ENCODE peak calls at places on chromosome 15, in six cellular contexts. L is astrocyte of the cerebellum; P is HuH-7; G is T-cell; T is cardiac fibroblast; Z is stimulated activated naive CD4-positive, alpha-beta T cell treated with Interleukin-2 at 50 U/mL for 16 hours. A is an unnamed sample.

GRCh38 chr15:41411031-41411430 is 5.9 kb upstream of the RTF1 start:
- DNase-seq in G (no peak), Z (no peak), T (no peak), P (no peak), L (no peak), A (no peak)

GRCh38 chr15:40048155-40048792 is 9.3 kb upstream of the SRP14 start:
- DNase-seq in Z (no peak), T (no peak), P (no peak), L (no peak), G (peak), A (no peak)

GRCh38 chr15:100889359-100890058 is 9.9 kb downstream of the ALDH1A3 start:
- DNase-seq in Z (no peak), P (no peak), T (peak), L (peak), G (no peak), A (peak)

GRCh38 chr15:56919708-56920637 is 1.5 kb downstream of the TCF12 start:
- DNase-seq in T (peak), Z (no peak), L (peak), G (no peak), P (peak), A (no peak)

GRCh38 chr15:69314736-69315135 is 16.0 kb downstream of the PAQR5 start:
- DNase-seq in P (no peak), G (no peak), Z (no peak), L (no peak), T (no peak), A (no peak)

GRCh38 chr15:92011611-92012367 is 158.3 kb downstream of the SLCO3A1 start:
- DNase-seq in G (no peak), T (peak), L (no peak), Z (peak), P (no peak), A (no peak)

GRCh38 chr15:83106994-83107840 is at the start of gene TM6SF1:
- DNase-seq in Z (no peak), P (no peak), L (no peak), G (no peak), T (no peak), A (no peak)

GRCh38 chr15:25712961-25713355 is 150.2 kb downstream of the ATP10A start:
- DNase-seq in G (no peak), Z (no peak), P (no peak), L (no peak), T (no peak), A (peak)

GRCh38 chr15:40115670-40116093 is 7.0 kb upstream of the BMF start:
- DNase-seq in T (peak), G (peak), P (peak), L (no peak), Z (peak), A (no peak)

GRCh38 chr15:86690566-86690965 is 610.9 kb downstream of the AGBL1 start:
- DNase-seq in L (peak), Z (no peak), G (no peak), P (no peak), T (no peak), A (no peak)

GRCh38 chr15:31365655-31366127 is 39.1 kb downstream of the KLF13 start:
- DNase-seq in L (peak), P (no peak), T (peak), Z (peak), G (peak), A (peak)

GRCh38 chr15:98431171-98431570 is 217.2 kb upstream of the IGF1R start:
- DNase-seq in P (no peak), T (no peak), G (no peak), Z (no peak), L (no peak), A (no peak)

GRCh38 chr15:92930061-92930460 is 29.9 kb downstream of the CHD2 start:
- DNase-seq in Z (no peak), L (no peak), P (no peak), G (no peak), T (no peak), A (no peak)

GRCh38 chr15:77083381-77084160 is 12.7 kb upstream of the TSPAN3 start:
- DNase-seq in G (peak), P (peak), T (peak), L (no peak), Z (peak), A (peak)

GRCh38 chr15:60379466-60380274 is 18.1 kb downstream of the ANXA2 start:
- DNase-seq in Z (no peak), P (peak), G (no peak), L (peak), T (peak), A (no peak)

GRCh38 chr15:91311986-91312385 is 211.9 kb downstream of the SV2B start:
- DNase-seq in Z (no peak), G (peak), P (no peak), L (no peak), T (no peak), A (no peak)

GRCh38 chr15:60385620-60386552 is 11.9 kb downstream of the ANXA2 start:
- DNase-seq in T (peak), P (no peak), L (no peak), Z (no peak), G (no peak), A (no peak)

GRCh38 chr15:39025331-39025730 is 460.7 kb upstream of the RASGRP1 start:
- DNase-seq in G (no peak), T (no peak), L (no peak), Z (no peak), P (no peak), A (no peak)

GRCh38 chr15:63609448-63609847 is 12.3 kb downstream of the FBXL22 start:
- DNase-seq in L (no peak), T (no peak), P (no peak), Z (no peak), G (no peak), A (no peak)

GRCh38 chr15:26974120-26974780 is 3.3 kb downstream of the GABRG3 start:
- DNase-seq in T (peak), P (peak), G (no peak), Z (no peak), L (peak), A (no peak)

GRCh38 chr15:64180235-64180824 is 17.5 kb upstream of the PPIB start:
- DNase-seq in Z (no peak), L (no peak), G (no peak), P (no peak), T (no peak), A (no peak)

GRCh38 chr15:41043276-41043675 is 72.8 kb downstream of the INO80 start:
- DNase-seq in G (no peak), Z (no peak), T (peak), L (peak), P (no peak), A (no peak)

GRCh38 chr15:42134617-42135243 is 21.7 kb downstream of the PLA2G4F start:
- DNase-seq in T (no peak), P (no peak), G (no peak), L (no peak), Z (no peak), A (no peak)

GRCh38 chr15:85742186-85742751 is 52.5 kb downstream of the KLHL25 start:
- DNase-seq in P (no peak), T (no peak), L (peak), G (no peak), Z (no peak), A (no peak)

GRCh38 chr15:23753248-23753647 is 66.1 kb upstream of the NDN start:
- DNase-seq in L (no peak), G (no peak), T (no peak), Z (no peak), P (no peak), A (no peak)

GRCh38 chr15:77022646-77023575 is 28.0 kb downstream of the PSTPIP1 start:
- DNase-seq in L (no peak), Z (no peak), G (no peak), P (no peak), T (no peak), A (no peak)